ENCODE peak calls at places on chromosomes 4 and X, in nine cellular contexts. Q is mesenchymal stem cell; K is pancreas; M is cardiac muscle cell; O is CD8-positive, alpha-beta T cell; X is mammary epithelial cell; I is tibial nerve; P is neural progenitor cell; V is HCT116. Y is an unnamed sample.

GRCh38 chrX:13334491-13334890 is 14.6 kb upstream of the ATXN3L start:
- DNase-seq in Q (no peak), K (no peak), M (no peak), O (no peak), X (no peak), I (no peak), P (no peak), V (no peak), Y (no peak)

GRCh38 chr4:72031868-72032619 is at the start of gene NPFFR2:
- DNase-seq in Q (peak), K (peak), M (peak), O (no peak), X (peak), I (no peak), P (peak), V (no peak), Y (no peak)

GRCh38 chr4:119124314-119124713 is 11.3 kb upstream of the MYOZ2 start:
- DNase-seq in Q (peak), K (no peak), M (no peak), O (no peak), X (peak), I (no peak), P (no peak), V (no peak), Y (no peak)

GRCh38 chrX:119389214-119389613 is 9.9 kb upstream of the SLC25A43 start:
- DNase-seq in Q (no peak), K (no peak), M (no peak), O (no peak), X (no peak), I (no peak), P (no peak), V (no peak), Y (no peak)

GRCh38 chr4:38562751-38563198 is 101.2 kb upstream of the KLF3 start:
- DNase-seq in Q (peak), K (no peak), M (no peak), O (no peak), X (peak), I (peak), P (no peak), V (no peak), Y (no peak)

GRCh38 chrX:124328765-124329164 is 3.7 kb upstream of the TEX13D start:
- DNase-seq in Q (no peak), K (no peak), M (no peak), O (no peak), X (peak), I (no peak), P (no peak), V (no peak), Y (no peak)

GRCh38 chrX:40721489-40722106 is 13.7 kb downstream of the MED14 start:
- DNase-seq in Q (no peak), K (no peak), M (no peak), O (no peak), X (peak), I (no peak), P (no peak), V (no peak), Y (no peak)

GRCh38 chr4:149754526-149754925 is 61.1 kb downstream of the IQCM start:
- DNase-seq in Q (peak), K (no peak), M (no peak), O (no peak), X (peak), I (no peak), P (no peak), V (no peak), Y (no peak)

GRCh38 chr4:15543537-15544195 is 74.0 kb downstream of the CC2D2A start:
- DNase-seq in Q (no peak), K (no peak), M (no peak), O (no peak), X (no peak), I (no peak), P (no peak), V (no peak), Y (no peak)
- H3K27ac ChIP-seq in Q (no peak), K (no peak), M (no peak), O (no peak), X (no peak), I (no peak), P (peak), V (no peak), Y (no peak)

GRCh38 chr4:172982151-172982590 is 186.4 kb upstream of the GALNT7 start:
- DNase-seq in Q (peak), K (no peak), M (no peak), O (no peak), X (peak), I (peak), P (no peak), V (peak), Y (no peak)
- H3K27ac ChIP-seq in Q (peak), K (no peak), M (no peak), O (no peak), X (peak), I (no peak), P (no peak), V (peak), Y (no peak)

GRCh38 chr4:54025582-54025981 is 38.8 kb downstream of the CHIC2 start:
- DNase-seq in Q (no peak), K (no peak), M (no peak), O (no peak), X (no peak), I (no peak), P (no peak), V (no peak), Y (no peak)

GRCh38 chr4:54032558-54033135 is 31.8 kb downstream of the CHIC2 start:
- DNase-seq in Q (no peak), K (no peak), M (no peak), O (no peak), X (peak), I (no peak), P (no peak), V (no peak), Y (no peak)

GRCh38 chr4:54027311-54027710 is 37.1 kb downstream of the CHIC2 start:
- DNase-seq in Q (no peak), K (no peak), M (no peak), O (no peak), X (no peak), I (no peak), P (no peak), V (no peak), Y (no peak)
- H3K27ac ChIP-seq in Q (no peak), K (no peak), M (no peak), O (no peak), X (no peak), I (no peak), P (no peak), V (no peak), Y (no peak)

GRCh38 chr4:169341490-169341889 is 70.7 kb upstream of the SH3RF1 start:
- DNase-seq in Q (peak), K (peak), M (no peak), O (no peak), X (peak), I (no peak), P (no peak), V (no peak), Y (no peak)
- H3K27ac ChIP-seq in Q (no peak), K (peak), M (no peak), O (no peak), X (no peak), I (no peak), P (no peak), V (no peak), Y (peak)

GRCh38 chrX:102711872-102712215 is 404 bp upstream of the GPRASP2 start:
- DNase-seq in Q (no peak), K (no peak), M (peak), O (no peak), X (no peak), I (no peak), P (no peak), V (no peak), Y (no peak)
- H3K27ac ChIP-seq in Q (no peak), K (no peak), M (no peak), O (no peak), X (no peak), I (peak), P (no peak), V (no peak), Y (no peak)